ENCODE peak calls at places on chromosome 9, in nine cellular contexts. M, A, E, Z, D, X, S, V and W are unnamed samples.
A peak's percentile ranks its signal among the peaks of the same experiment; 100 is the strongest.

GRCh38 chr9:132854832-132855231 is 23.3 kb downstream of the AK8 start:
- DNase-seq in Z (no peak), X (no peak), M (no peak), V (no peak), S (no peak), E (no peak), A (no peak), D (no peak), W (no peak)

GRCh38 chr9:113895526-113895925 is 19.4 kb downstream of the ZNF618 start:
- DNase-seq in D (no peak), E (no peak), S (no peak), V (no peak), Z (no peak), X (no peak), M (no peak), A (no peak), W (no peak)

GRCh38 chr9:131585375-131585774 is 40.1 kb downstream of the PRRT1B start:
- DNase-seq in E (no peak), D (peak; percentile 73), V (peak; percentile 60), A (no peak), S (no peak), M (peak; percentile 89), Z (no peak), X (no peak), W (no peak)

GRCh38 chr9:136255166-136255538 is 9.5 kb upstream of the QSOX2 start:
- DNase-seq in D (no peak), A (no peak), V (no peak), Z (no peak), X (no peak), S (no peak), M (no peak), E (no peak), W (no peak)

GRCh38 chr9:108924436-108924835 is 9.5 kb downstream of the ELP1 start:
- DNase-seq in S (no peak), D (no peak), E (no peak), X (no peak), Z (no peak), A (no peak), V (no peak), M (no peak), W (no peak)

GRCh38 chr9:135850737-135851136 is 56.6 kb downstream of the CAMSAP1 start:
- DNase-seq in A (no peak), Z (no peak), V (no peak), E (no peak), D (no peak), M (no peak), S (no peak), X (no peak), W (no peak)

GRCh38 chr9:136044971-136045594 is 50.0 kb downstream of the NACC2 start:
- DNase-seq in M (no peak), X (peak; percentile 32), V (no peak), S (no peak), Z (peak; percentile 20), A (no peak), D (no peak), E (no peak), W (no peak)

GRCh38 chr9:83469722-83470121 is 68.5 kb downstream of the FRMD3 start:
- DNase-seq in X (no peak), M (no peak), V (no peak), A (peak; percentile 39), D (no peak), S (no peak), E (no peak), Z (no peak), W (no peak)

GRCh38 chr9:77648458-77649108 is 461 bp upstream of the GNA14 start:
- DNase-seq in V (peak; percentile 80), S (no peak), A (peak; percentile 81), Z (peak; percentile 66), D (peak; percentile 56), E (peak; percentile 59), M (peak; percentile 80), X (no peak), W (peak; percentile 58)

GRCh38 chr9:96217358-96217755 is 84.6 kb downstream of the HSD17B3 start:
- DNase-seq in Z (no peak), V (no peak), A (no peak), X (peak; percentile 88), M (no peak), E (no peak), S (no peak), D (no peak), W (no peak)

GRCh38 chr9:11016081-11016480 is 403.3 kb upstream of the PTPRD start:
- DNase-seq in D (no peak), A (no peak), M (no peak), E (no peak), V (no peak), S (peak; percentile 3), X (no peak), Z (no peak), W (no peak)

GRCh38 chr9:129596541-129597328 is 24.2 kb downstream of the C9orf50 start:
- DNase-seq in A (peak; percentile 88), E (peak; percentile 43), V (no peak), M (no peak), X (peak; percentile 79), S (no peak), Z (peak; percentile 66), D (peak; percentile 61), W (peak; percentile 47)

GRCh38 chr9:127549218-127549617 is 62.9 kb upstream of the STXBP1 start:
- DNase-seq in A (no peak), M (no peak), Z (no peak), S (no peak), X (no peak), E (no peak), D (no peak), V (no peak), W (no peak)

GRCh38 chr9:128055222-128056040 is 11.7 kb downstream of the NAIF1 start:
- DNase-seq in Z (peak; percentile 73), A (peak; percentile 46), X (no peak), D (peak; percentile 84), S (no peak), V (peak; percentile 83), M (no peak), E (peak; percentile 63), W (peak; percentile 54)

GRCh38 chr9:107569171-107569570 is 79.6 kb upstream of the KLF4 start:
- DNase-seq in Z (no peak), M (no peak), D (no peak), X (no peak), V (no peak), E (no peak), S (no peak), A (no peak), W (no peak)

GRCh38 chr9:128587453-128587852 is 35.1 kb downstream of the SPTAN1 start:
- DNase-seq in A (no peak), E (no peak), X (no peak), Z (no peak), D (no peak), V (no peak), S (no peak), M (no peak), W (no peak)

GRCh38 chr9:27844797-27845196 is 271.5 kb upstream of the C9orf72 start:
- DNase-seq in A (no peak), M (no peak), Z (no peak), E (no peak), S (no peak), X (no peak), V (no peak), D (no peak), W (no peak)

GRCh38 chr9:17757816-17758215 is 178.9 kb downstream of the SH3GL2 start:
- DNase-seq in E (no peak), V (no peak), D (no peak), X (no peak), Z (no peak), M (no peak), S (no peak), A (no peak), W (no peak)

GRCh38 chr9:74645007-74645639 is 148.0 kb downstream of the RORB start:
- DNase-seq in X (peak; percentile 32), D (no peak), A (peak; percentile 75), E (no peak), Z (no peak), S (no peak), M (no peak), V (no peak), W (no peak)

GRCh38 chr9:84271004-84271886 is 69.3 kb downstream of the SLC28A3 start:
- DNase-seq in D (peak; percentile 42), V (no peak), E (peak; percentile 7), Z (peak; percentile 36), A (peak; percentile 92), S (no peak), X (peak; percentile 56), M (peak; percentile 92), W (no peak)

GRCh38 chr9:882416-882931 is 41.0 kb downstream of the DMRT1 start:
- DNase-seq in S (no peak), A (peak; percentile 59), X (no peak), D (no peak), E (no peak), V (no peak), M (no peak), Z (no peak), W (no peak)

GRCh38 chr9:97772145-97772544 is 75.0 kb upstream of the XPA start:
- DNase-seq in M (no peak), S (no peak), A (no peak), Z (no peak), V (no peak), E (no peak), D (no peak), X (no peak), W (no peak)

GRCh38 chr9:72364679-72365524 is at the start of gene ZFAND5:
- DNase-seq in D (peak; percentile 100), E (peak; percentile 99), A (peak; percentile 98), X (peak; percentile 97), S (peak; percentile 90), V (peak; percentile 99), M (peak; percentile 99), Z (peak; percentile 99), W (peak; percentile 98)
- TF ChIP-seq POLR2AphosphoS5 in D (peak; percentile 99), E (peak; percentile 94), A (peak; percentile 97), X (peak; percentile 99), S (peak; percentile 100), V (peak; percentile 99), M (peak; percentile 100), Z (peak; percentile 100), W (peak; percentile 100)

GRCh38 chr9:105027082-105027481 is 99.1 kb upstream of the ABCA1 start:
- DNase-seq in D (no peak), M (no peak), S (no peak), X (no peak), E (no peak), V (no peak), A (no peak), Z (no peak), W (no peak)
- TF ChIP-seq POLR2AphosphoS5 in D (no peak), M (no peak), S (no peak), X (no peak), E (no peak), V (no peak), A (no peak), Z (no peak), W (no peak)

GRCh38 chr9:137387034-137387890 is 35.7 kb downstream of the EXD3 start:
- DNase-seq in V (no peak), Z (no peak), A (no peak), E (no peak), S (no peak), X (no peak), M (no peak), D (no peak), W (no peak)
- TF ChIP-seq POLR2AphosphoS5 in V (no peak), Z (no peak), A (no peak), E (no peak), S (no peak), X (no peak), M (peak; percentile 62), D (no peak), W (no peak)

DNA sequence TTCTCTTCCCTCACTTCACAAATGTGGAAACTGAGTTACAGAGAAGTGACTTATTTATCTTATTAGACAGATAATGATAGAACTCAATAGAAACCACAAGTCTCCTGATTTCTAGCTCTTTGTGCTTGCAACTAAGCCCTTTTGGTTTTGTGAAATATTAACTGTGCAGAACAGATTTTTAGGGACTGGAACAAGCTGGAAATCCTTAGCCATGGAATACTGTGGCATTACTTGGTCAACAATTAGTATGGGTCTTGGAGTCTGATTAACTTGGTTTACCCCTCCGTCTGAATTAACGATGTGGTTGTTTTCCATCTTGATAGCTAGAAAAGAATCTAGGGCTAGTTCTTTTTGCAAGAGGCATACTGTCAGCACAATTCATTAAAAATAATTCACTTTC is 584 bp upstream of the KLF9 start:
- DNase-seq in V (no peak), S (no peak), D (no peak), M (no peak), X (no peak), E (no peak), Z (no peak), A (no peak), W (no peak)
- TF ChIP-seq POLR2AphosphoS5 in V (no peak), S (no peak), D (no peak), M (no peak), X (no peak), E (no peak), Z (no peak), A (no peak), W (no peak)